ENCODE peak calls at places on chromosomes 13 and 19, in nine cellular contexts. One of them, this sample, is unnamed.

GRCh38 chr19:49811328-49811727 is 1.8 kb downstream of the FUZ start:
- DNase-seq in pancreas: no peak
- DNase-seq in ovary: no peak
- DNase-seq in stromal cell of bone marrow: no peak
- DNase-seq in foreskin fibroblast: no peak
- DNase-seq in neural crest cell: no peak
- DNase-seq in non-pigmented ciliary epithelial cell: no peak
- DNase-seq in erythroblast: no peak
- DNase-seq in GOT3: no peak
- DNase-seq in this sample: no peak

GRCh38 chr19:38500450-38500849 is 67.0 kb downstream of the RYR1 start:
- DNase-seq in pancreas: no peak
- DNase-seq in ovary: no peak
- DNase-seq in stromal cell of bone marrow: no peak
- DNase-seq in foreskin fibroblast: no peak
- DNase-seq in neural crest cell: no peak
- DNase-seq in non-pigmented ciliary epithelial cell: no peak
- DNase-seq in erythroblast: no peak
- DNase-seq in GOT3: no peak
- DNase-seq in this sample: no peak

GRCh38 chr19:18424890-18425514 is 5.8 kb downstream of the SSBP4 start:
- DNase-seq in pancreas: no peak
- DNase-seq in ovary: peak; percentile 43
- DNase-seq in stromal cell of bone marrow: no peak
- DNase-seq in foreskin fibroblast: no peak
- DNase-seq in neural crest cell: no peak
- DNase-seq in non-pigmented ciliary epithelial cell: no peak
- DNase-seq in erythroblast: no peak
- DNase-seq in GOT3: no peak
- DNase-seq in this sample: no peak

GRCh38 chr13:110713981-110714797 is 689 bp downstream of the ING1 start:
- DNase-seq in pancreas: peak; percentile 65
- DNase-seq in ovary: peak; percentile 74
- DNase-seq in stromal cell of bone marrow: peak; percentile 19
- DNase-seq in foreskin fibroblast: peak; percentile 23
- DNase-seq in neural crest cell: peak; percentile 43
- DNase-seq in non-pigmented ciliary epithelial cell: no peak
- DNase-seq in erythroblast: peak; percentile 81
- DNase-seq in GOT3: no peak
- DNase-seq in this sample: peak; percentile 45

GRCh38 chr13:112968910-112969691 is at the start of gene MCF2L:
- DNase-seq in pancreas: peak; percentile 47
- DNase-seq in ovary: peak; percentile 84
- DNase-seq in stromal cell of bone marrow: no peak
- DNase-seq in foreskin fibroblast: peak; percentile 37
- DNase-seq in neural crest cell: peak; percentile 30
- DNase-seq in non-pigmented ciliary epithelial cell: no peak
- DNase-seq in erythroblast: peak; percentile 12
- DNase-seq in GOT3: no peak
- DNase-seq in this sample: peak; percentile 84

GRCh38 chr13:20411638-20412342 is 113.9 kb downstream of the CRYL1 start:
- DNase-seq in pancreas: no peak
- DNase-seq in ovary: no peak
- DNase-seq in stromal cell of bone marrow: no peak
- DNase-seq in foreskin fibroblast: no peak
- DNase-seq in neural crest cell: no peak
- DNase-seq in non-pigmented ciliary epithelial cell: no peak
- DNase-seq in erythroblast: no peak
- DNase-seq in GOT3: no peak
- DNase-seq in this sample: no peak

GRCh38 chr13:77437267-77437666 is 98.2 kb upstream of the SCEL start:
- DNase-seq in pancreas: no peak
- DNase-seq in ovary: no peak
- DNase-seq in stromal cell of bone marrow: no peak
- DNase-seq in foreskin fibroblast: no peak
- DNase-seq in neural crest cell: no peak
- DNase-seq in non-pigmented ciliary epithelial cell: no peak
- DNase-seq in erythroblast: no peak
- DNase-seq in GOT3: no peak
- DNase-seq in this sample: no peak

GRCh38 chr13:42969558-42970172 is 22.4 kb downstream of the EPSTI1 start:
- DNase-seq in pancreas: peak; percentile 76
- DNase-seq in ovary: peak; percentile 54
- DNase-seq in stromal cell of bone marrow: no peak
- DNase-seq in foreskin fibroblast: peak; percentile 65
- DNase-seq in neural crest cell: peak; percentile 92
- DNase-seq in non-pigmented ciliary epithelial cell: no peak
- DNase-seq in erythroblast: peak; percentile 85
- DNase-seq in GOT3: no peak
- DNase-seq in this sample: peak; percentile 88

GRCh38 chr13:29849071-29849541 is 1.3 kb downstream of the UBL3 start:
- DNase-seq in pancreas: peak; percentile 35
- DNase-seq in ovary: no peak
- DNase-seq in stromal cell of bone marrow: no peak
- DNase-seq in foreskin fibroblast: no peak
- DNase-seq in neural crest cell: no peak
- DNase-seq in non-pigmented ciliary epithelial cell: no peak
- DNase-seq in erythroblast: peak; percentile 46
- DNase-seq in GOT3: no peak
- DNase-seq in this sample: peak; percentile 14

GRCh38 chr13:52961196-52961845 is 67.3 kb upstream of the OLFM4 start:
- DNase-seq in pancreas: no peak
- DNase-seq in ovary: no peak
- DNase-seq in stromal cell of bone marrow: no peak
- DNase-seq in foreskin fibroblast: no peak
- DNase-seq in neural crest cell: peak; percentile 22
- DNase-seq in non-pigmented ciliary epithelial cell: no peak
- DNase-seq in erythroblast: no peak
- DNase-seq in GOT3: no peak
- DNase-seq in this sample: no peak

GRCh38 chr13:26370495-26370990 is 116.6 kb downstream of the CDK8 start:
- DNase-seq in pancreas: no peak
- DNase-seq in ovary: no peak
- DNase-seq in stromal cell of bone marrow: no peak
- DNase-seq in foreskin fibroblast: no peak
- DNase-seq in neural crest cell: no peak
- DNase-seq in non-pigmented ciliary epithelial cell: no peak
- DNase-seq in erythroblast: no peak
- DNase-seq in GOT3: no peak
- DNase-seq in this sample: no peak

GRCh38 chr19:33219261-33219812 is 6.3 kb downstream of the SLC7A10 start:
- DNase-seq in pancreas: no peak
- DNase-seq in ovary: no peak
- DNase-seq in stromal cell of bone marrow: no peak
- DNase-seq in foreskin fibroblast: no peak
- DNase-seq in neural crest cell: peak; percentile 52
- DNase-seq in non-pigmented ciliary epithelial cell: no peak
- DNase-seq in erythroblast: no peak
- DNase-seq in GOT3: no peak
- DNase-seq in this sample: no peak

GRCh38 chr19:33304760-33305647 is 2.7 kb upstream of the CEBPA start:
- DNase-seq in pancreas: peak; percentile 79
- DNase-seq in ovary: no peak
- DNase-seq in stromal cell of bone marrow: no peak
- DNase-seq in foreskin fibroblast: no peak
- DNase-seq in neural crest cell: no peak
- DNase-seq in non-pigmented ciliary epithelial cell: no peak
- DNase-seq in erythroblast: no peak
- DNase-seq in GOT3: no peak
- DNase-seq in this sample: no peak

GRCh38 chr19:54420383-54421168 is 5.3 kb downstream of the TTYH1 start:
- DNase-seq in pancreas: peak; percentile 62
- DNase-seq in ovary: no peak
- DNase-seq in stromal cell of bone marrow: no peak
- DNase-seq in foreskin fibroblast: no peak
- DNase-seq in neural crest cell: peak; percentile 82
- DNase-seq in non-pigmented ciliary epithelial cell: no peak
- DNase-seq in erythroblast: no peak
- DNase-seq in GOT3: no peak
- DNase-seq in this sample: no peak

GRCh38 chr19:41426952-41427646 is at the start of gene B3GNT8:
- DNase-seq in pancreas: peak; percentile 77
- DNase-seq in ovary: peak; percentile 76
- DNase-seq in stromal cell of bone marrow: peak; percentile 40
- DNase-seq in foreskin fibroblast: peak; percentile 72
- DNase-seq in neural crest cell: peak; percentile 44
- DNase-seq in non-pigmented ciliary epithelial cell: no peak
- DNase-seq in erythroblast: peak; percentile 90
- DNase-seq in GOT3: no peak
- DNase-seq in this sample: peak; percentile 75

GRCh38 chr13:85243831-85244230 is 555.4 kb downstream of the SLITRK6 start:
- DNase-seq in pancreas: no peak
- DNase-seq in ovary: no peak
- DNase-seq in stromal cell of bone marrow: no peak
- DNase-seq in foreskin fibroblast: no peak
- DNase-seq in neural crest cell: no peak
- DNase-seq in non-pigmented ciliary epithelial cell: no peak
- DNase-seq in erythroblast: no peak
- DNase-seq in GOT3: no peak
- DNase-seq in this sample: no peak

GRCh38 chr19:39677931-39678889 is 22.5 kb downstream of the LGALS16 start:
- DNase-seq in pancreas: peak; percentile 77
- DNase-seq in ovary: no peak
- DNase-seq in stromal cell of bone marrow: no peak
- DNase-seq in foreskin fibroblast: no peak
- DNase-seq in neural crest cell: no peak
- DNase-seq in non-pigmented ciliary epithelial cell: no peak
- DNase-seq in erythroblast: no peak
- DNase-seq in GOT3: no peak
- DNase-seq in this sample: no peak

GRCh38 chr13:110788778-110789177 is 75.3 kb downstream of the ING1 start:
- DNase-seq in pancreas: no peak
- DNase-seq in ovary: no peak
- DNase-seq in stromal cell of bone marrow: no peak
- DNase-seq in foreskin fibroblast: no peak
- DNase-seq in neural crest cell: no peak
- DNase-seq in non-pigmented ciliary epithelial cell: no peak
- DNase-seq in erythroblast: no peak
- DNase-seq in GOT3: no peak
- DNase-seq in this sample: no peak

GRCh38 chr13:36453518-36453917 is 21.2 kb downstream of the CCNA1 start:
- DNase-seq in pancreas: no peak
- DNase-seq in ovary: no peak
- DNase-seq in stromal cell of bone marrow: peak; percentile 11
- DNase-seq in foreskin fibroblast: no peak
- DNase-seq in neural crest cell: no peak
- DNase-seq in non-pigmented ciliary epithelial cell: no peak
- DNase-seq in erythroblast: no peak
- DNase-seq in GOT3: no peak
- DNase-seq in this sample: peak; percentile 16

GRCh38 chr19:16394111-16394510 is 69.5 kb downstream of the KLF2 start:
- DNase-seq in pancreas: no peak
- DNase-seq in ovary: no peak
- DNase-seq in stromal cell of bone marrow: no peak
- DNase-seq in foreskin fibroblast: no peak
- DNase-seq in neural crest cell: no peak
- DNase-seq in non-pigmented ciliary epithelial cell: no peak
- DNase-seq in erythroblast: no peak
- DNase-seq in GOT3: no peak
- DNase-seq in this sample: no peak

GRCh38 chr19:32296694-32297093 is 48.7 kb upstream of the ZNF507 start:
- DNase-seq in pancreas: no peak
- DNase-seq in ovary: no peak
- DNase-seq in stromal cell of bone marrow: no peak
- DNase-seq in foreskin fibroblast: no peak
- DNase-seq in neural crest cell: no peak
- DNase-seq in non-pigmented ciliary epithelial cell: no peak
- DNase-seq in erythroblast: no peak
- DNase-seq in GOT3: no peak
- DNase-seq in this sample: no peak

GRCh38 chr13:49638416-49639072 is 10.2 kb downstream of the ARL11 start:
- DNase-seq in pancreas: no peak
- DNase-seq in ovary: no peak
- DNase-seq in stromal cell of bone marrow: peak; percentile 21
- DNase-seq in foreskin fibroblast: no peak
- DNase-seq in neural crest cell: no peak
- DNase-seq in non-pigmented ciliary epithelial cell: no peak
- DNase-seq in erythroblast: no peak
- DNase-seq in GOT3: no peak
- DNase-seq in this sample: no peak

GRCh38 chr13:28059214-28059613 is 41.2 kb downstream of the FLT3 start:
- DNase-seq in pancreas: peak; percentile 48
- DNase-seq in ovary: no peak
- DNase-seq in stromal cell of bone marrow: no peak
- DNase-seq in foreskin fibroblast: peak; percentile 3
- DNase-seq in neural crest cell: peak; percentile 9
- DNase-seq in non-pigmented ciliary epithelial cell: no peak
- DNase-seq in erythroblast: peak; percentile 76
- DNase-seq in GOT3: no peak
- DNase-seq in this sample: peak; percentile 32

GRCh38 chr19:55484571-55485438 is at the start of gene NAT14:
- DNase-seq in pancreas: no peak
- DNase-seq in ovary: peak; percentile 86
- DNase-seq in stromal cell of bone marrow: no peak
- DNase-seq in foreskin fibroblast: peak; percentile 51
- DNase-seq in neural crest cell: peak; percentile 80
- DNase-seq in non-pigmented ciliary epithelial cell: no peak
- DNase-seq in erythroblast: peak; percentile 84
- DNase-seq in GOT3: peak; percentile 21
- DNase-seq in this sample: peak; percentile 31